ENCODE peak calls at places on chromosome 2, in five cellular contexts. C, W, F, N and R are unnamed samples.

GRCh38 chr2:83650156-83650555 is 808.9 kb downstream of the SUCLG1 start:
- DNase-seq in N (no peak), F (no peak), C (no peak), W (no peak), R (no peak)

GRCh38 chr2:163123526-163123925 is 285.0 kb upstream of the KCNH7 start:
- DNase-seq in F (no peak), C (no peak), W (no peak), N (no peak), R (no peak)

GRCh38 chr2:226123307-226123706 is 676.3 kb downstream of the IRS1 start:
- DNase-seq in F (no peak), C (no peak), W (no peak), N (no peak), R (no peak)

GRCh38 chr2:88074854-88075292 is 7.2 kb downstream of the SMYD1 start:
- DNase-seq in C (no peak), F (no peak), W (no peak), N (no peak), R (no peak)

GRCh38 chr2:102251849-102252203 is 59.5 kb upstream of the IL1RL1 start:
- DNase-seq in C (no peak), F (no peak), N (no peak), W (no peak), R (no peak)

GRCh38 chr2:224175538-224175937 is 136.5 kb upstream of the SERPINE2 start:
- DNase-seq in N (no peak), C (no peak), W (no peak), F (no peak), R (no peak)

GRCh38 chr2:64263315-64263714 is 119.1 kb upstream of the PELI1 start:
- DNase-seq in N (no peak), W (no peak), F (no peak), C (no peak), R (no peak)

GRCh38 chr2:205731521-205731965 is 49.2 kb downstream of the NRP2 start:
- DNase-seq in C (no peak), N (no peak), W (no peak), F (no peak), R (no peak)